ENCODE peak calls at places on chromosomes 4 and X, in nine cellular contexts. J, D, C, G, Q, B, R, K and M are unnamed samples.

GRCh38 chr4:77600521-77601451 is 4.8 kb upstream of the CXCL13 start:
- DNase-seq in R (no peak), G (no peak), B (peak; percentile 29), K (peak; percentile 41), C (no peak), J (no peak), D (no peak), Q (no peak), M (no peak)

GRCh38 chrX:148361641-148362040 is 138.8 kb upstream of the AFF2 start:
- DNase-seq in G (no peak), Q (no peak), C (no peak), R (no peak), K (no peak), D (no peak), B (no peak), J (no peak), M (no peak)

GRCh38 chr4:87007345-87008181 is 72.8 kb downstream of the AFF1 start:
- DNase-seq in B (peak; percentile 54), C (peak; percentile 34), R (no peak), Q (peak; percentile 72), G (peak; percentile 79), J (peak; percentile 41), D (peak; percentile 87), K (peak; percentile 50), M (peak; percentile 45)

GRCh38 chr4:187103351-187103750 is 379.7 kb upstream of the FAT1 start:
- DNase-seq in D (no peak), B (no peak), Q (no peak), J (no peak), R (no peak), G (no peak), C (no peak), K (no peak), M (no peak)

GRCh38 chr4:16066586-16067128 is 17.2 kb downstream of the PROM1 start:
- DNase-seq in K (no peak), B (no peak), G (no peak), Q (no peak), R (no peak), D (no peak), J (no peak), C (no peak), M (no peak)

GRCh38 chr4:107897823-107898222 is 33.5 kb upstream of the CYP2U1 start:
- DNase-seq in D (no peak), R (no peak), G (no peak), C (no peak), Q (no peak), B (no peak), K (peak; percentile 26), J (no peak), M (no peak)

GRCh38 chrX:35562395-35562794 is 235.7 kb upstream of the MAGEB16 start:
- DNase-seq in J (no peak), C (no peak), K (no peak), D (no peak), Q (no peak), B (no peak), R (no peak), G (no peak), M (no peak)

GRCh38 chr4:5029447-5029846 is 10.2 kb upstream of the CYTL1 start:
- DNase-seq in J (no peak), Q (no peak), R (no peak), C (no peak), D (peak; percentile 52), G (no peak), B (no peak), K (no peak), M (no peak)

GRCh38 chrX:103687073-103687695 is 685 bp upstream of the MORF4L2 start:
- DNase-seq in K (no peak), B (peak; percentile 76), J (peak; percentile 67), D (peak; percentile 97), Q (peak; percentile 92), R (peak; percentile 33), C (peak; percentile 93), G (peak; percentile 93), M (peak; percentile 54)

GRCh38 chr4:77921701-77922100 is 59.1 kb downstream of the MRPL1 start:
- DNase-seq in J (no peak), B (peak; percentile 96), G (no peak), C (no peak), Q (no peak), R (peak; percentile 91), K (peak; percentile 95), D (no peak), M (no peak)

GRCh38 chr4:168367065-168367464 is 48.5 kb upstream of the DDX60 start:
- DNase-seq in D (no peak), J (no peak), G (no peak), B (no peak), K (no peak), Q (no peak), R (no peak), C (no peak), M (no peak)

GRCh38 chrX:119734897-119735339 is 23.5 kb upstream of the SOWAHD start:
- DNase-seq in R (no peak), D (peak; percentile 79), J (no peak), K (no peak), B (no peak), Q (peak; percentile 75), G (peak; percentile 70), C (no peak), M (no peak)

GRCh38 chrX:110146521-110146920 is 143.6 kb downstream of the TMEM164 start:
- DNase-seq in K (peak; percentile 74), G (no peak), C (no peak), R (no peak), D (no peak), B (peak; percentile 48), J (peak; percentile 47), Q (no peak), M (no peak)
- TF ChIP-seq CTCF in K (peak; percentile 87), G (peak; percentile 52), C (no peak), R (peak; percentile 59), D (peak; percentile 65), B (peak; percentile 63), J (peak; percentile 76), Q (peak; percentile 51), M (peak; percentile 7)

GRCh38 chr4:62292911-62293310 is 1092.8 kb downstream of the ADGRL3 start:
- DNase-seq in J (no peak), R (no peak), G (no peak), D (no peak), B (no peak), Q (peak; percentile 24), C (no peak), K (no peak), M (no peak)
- TF ChIP-seq CTCF in J (no peak), R (no peak), G (no peak), D (no peak), B (no peak), Q (no peak), C (no peak), K (no peak), M (no peak)

GRCh38 chrX:69285881-69286545 is 120.8 kb upstream of the PJA1 start:
- DNase-seq in B (no peak), D (peak; percentile 88), J (peak; percentile 61), R (no peak), G (peak; percentile 71), C (peak; percentile 46), Q (peak; percentile 84), K (peak; percentile 25), M (peak; percentile 73)
- TF ChIP-seq CTCF in B (peak; percentile 73), D (peak; percentile 84), J (peak; percentile 76), R (peak; percentile 85), G (peak; percentile 78), C (peak; percentile 51), Q (peak; percentile 89), K (peak; percentile 68), M (no peak)

GRCh38 chrX:41148553-41148952 is 63.3 kb downstream of the USP9X start:
- DNase-seq in B (peak; percentile 84), R (no peak), G (no peak), J (no peak), Q (no peak), D (no peak), C (no peak), K (peak; percentile 49), M (no peak)

GRCh38 chrX:41144873-41145272 is 59.6 kb downstream of the USP9X start:
- DNase-seq in B (no peak), D (no peak), R (no peak), G (no peak), K (peak; percentile 20), Q (no peak), C (no peak), J (no peak), M (no peak)

GRCh38 chrX:41142130-41142529 is 56.9 kb downstream of the USP9X start:
- DNase-seq in G (no peak), J (no peak), C (no peak), R (no peak), D (no peak), B (no peak), Q (no peak), K (no peak), M (no peak)

GRCh38 chrX:41150043-41150442 is 64.8 kb downstream of the USP9X start:
- DNase-seq in J (no peak), Q (no peak), G (no peak), C (no peak), R (no peak), D (no peak), K (no peak), B (no peak), M (no peak)

GRCh38 chrX:41145920-41146608 is 60.8 kb downstream of the USP9X start:
- DNase-seq in R (no peak), K (peak; percentile 95), G (no peak), C (no peak), D (no peak), Q (no peak), J (no peak), B (peak; percentile 92), M (no peak)
- TF ChIP-seq CTCF in R (no peak), K (peak; percentile 1), G (no peak), C (no peak), D (no peak), Q (no peak), J (no peak), B (peak; percentile 12), M (no peak)

DNA sequence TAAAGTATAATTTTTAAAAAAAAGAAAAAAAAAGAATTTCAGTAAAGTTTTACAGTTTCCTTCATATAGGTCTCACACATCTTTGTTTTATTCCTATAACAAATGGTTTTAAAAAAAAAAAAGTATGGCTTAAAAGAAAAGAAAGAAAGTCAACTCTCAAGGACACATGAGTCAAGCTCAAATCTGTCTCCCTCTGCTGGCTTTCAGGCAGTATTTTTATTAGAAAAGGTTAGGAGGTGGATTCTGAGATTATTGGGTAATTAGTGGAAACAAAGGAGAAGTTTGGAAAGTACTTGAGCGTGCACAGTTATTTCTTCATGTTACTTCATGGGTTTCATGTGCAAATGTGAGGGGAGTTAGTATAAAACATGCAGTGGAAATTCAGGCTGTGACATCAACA is 36.6 kb upstream of the BTC start:
- DNase-seq in D (no peak), G (no peak), C (no peak), K (peak; percentile 19), Q (no peak), J (no peak), R (no peak), B (no peak), M (no peak)
- TF ChIP-seq CTCF in D (no peak), G (no peak), C (no peak), K (peak; percentile 46), Q (no peak), J (peak; percentile 45), R (peak; percentile 9), B (peak; percentile 19), M (no peak)

DNA sequence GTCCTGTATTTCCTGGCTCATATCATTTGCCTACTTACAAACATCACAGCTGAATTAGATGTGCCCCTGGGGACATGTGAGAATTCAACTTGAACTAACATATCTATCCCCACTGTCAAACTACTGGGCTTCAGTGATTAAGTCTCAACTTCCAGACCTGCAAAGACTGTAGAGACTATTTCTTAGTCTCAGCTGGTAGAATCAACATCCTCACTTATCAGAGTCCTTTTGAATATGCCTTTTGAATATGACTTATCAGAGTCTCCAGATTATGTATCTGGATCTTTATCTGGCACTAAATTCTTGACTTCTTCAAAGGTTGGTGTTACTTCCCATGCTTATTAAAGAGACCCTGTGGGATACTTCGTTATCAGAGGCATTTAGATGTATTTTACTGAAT is 75.4 kb downstream of the PABPC4L start:
- DNase-seq in R (no peak), Q (no peak), J (no peak), D (no peak), K (no peak), G (no peak), C (no peak), B (no peak), M (no peak)
- TF ChIP-seq CTCF in R (no peak), Q (no peak), J (no peak), D (no peak), K (no peak), G (no peak), C (no peak), B (no peak), M (no peak)